ENCODE peak calls at places on chromosomes 3 and 15, in ten cellular contexts. W, K, E, R, B, P, A, Y, V and U are unnamed samples. For H3K36me3, the result is how much of the 10 kb centered on the place peaks cover.

GRCh38 chr3:114179575-114179974 is 723 bp upstream of the DRD3 start:
- DNase-seq in B (no peak), R (peak), E (peak), W (no peak), P (no peak), Y (peak), A (no peak), K (no peak), V (no peak), U (peak)

GRCh38 chr3:7760718-7761117 is 740.9 kb upstream of the LMCD1 start:
- DNase-seq in V (no peak), R (no peak), K (no peak), E (no peak), B (no peak), A (no peak), P (no peak), W (no peak), Y (no peak), U (peak)

GRCh38 chr3:128619146-128619890 is 31.3 kb downstream of the RPN1 start:
- DNase-seq in Y (peak), E (peak), W (no peak), R (no peak), A (no peak), B (no peak), V (no peak), K (no peak), P (no peak), U (peak)

GRCh38 chr3:17894434-17895060 is 152.1 kb upstream of the TBC1D5 start:
- DNase-seq in E (peak), B (no peak), W (no peak), A (no peak), K (no peak), V (no peak), P (no peak), Y (peak), R (peak), U (peak)

GRCh38 chr3:140170612-140171011 is 235.6 kb downstream of the CLSTN2 start:
- DNase-seq in Y (no peak), A (no peak), B (no peak), K (no peak), W (no peak), P (no peak), E (no peak), R (no peak), V (no peak), U (no peak)

GRCh38 chr3:71589132-71589531 is 5.6 kb upstream of the FOXP1 start:
- DNase-seq in V (no peak), W (no peak), P (no peak), E (no peak), B (no peak), R (no peak), A (no peak), K (no peak), Y (no peak), U (no peak)

GRCh38 chr3:115699741-115700140 is 76.4 kb downstream of the GAP43 start:
- DNase-seq in E (no peak), Y (peak), R (no peak), P (no peak), B (no peak), K (no peak), A (no peak), V (no peak), W (no peak), U (no peak)

GRCh38 chr3:107404727-107405519 is 27.7 kb downstream of the CCDC54 start:
- DNase-seq in V (no peak), B (no peak), R (no peak), A (no peak), E (peak), W (no peak), Y (peak), K (no peak), P (no peak), U (peak)

GRCh38 chr3:196650740-196651311 is 11.3 kb downstream of the NRROS start:
- DNase-seq in B (peak), W (peak), P (no peak), V (no peak), R (peak), Y (peak), E (peak), A (peak), K (no peak), U (peak)

GRCh38 chr15:86650084-86650483 is 570.4 kb downstream of the AGBL1 start:
- DNase-seq in E (peak), K (no peak), P (no peak), A (no peak), Y (no peak), W (no peak), B (no peak), R (no peak), V (no peak), U (peak)

GRCh38 chr15:66864871-66865281 is 162.8 kb downstream of the SMAD6 start:
- DNase-seq in K (no peak), V (no peak), Y (no peak), B (no peak), A (no peak), W (no peak), R (no peak), P (no peak), E (no peak), U (no peak)

DNA sequence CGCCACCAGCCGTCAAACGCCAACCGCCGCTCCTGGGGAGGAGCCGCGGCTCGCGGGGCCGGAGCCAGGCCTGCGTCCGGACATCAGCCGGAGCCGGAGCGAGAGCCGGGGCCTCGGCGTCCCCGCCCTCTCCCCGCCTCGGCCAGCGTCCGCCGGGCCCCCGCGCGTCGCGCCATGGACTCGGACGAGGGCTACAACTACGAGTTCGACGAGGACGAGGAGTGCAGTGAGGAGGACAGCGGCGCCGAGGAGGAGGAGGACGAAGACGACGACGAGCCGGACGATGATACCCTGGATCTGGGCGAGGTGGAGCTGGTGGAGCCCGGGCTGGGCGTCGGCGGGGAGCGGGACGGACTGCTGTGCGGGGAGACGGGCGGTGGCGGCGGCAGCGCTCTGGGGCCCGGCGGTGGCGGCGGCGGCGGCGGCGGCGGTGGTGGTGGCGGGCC is 359 bp downstream of the ARIH1 start:
- DNase-seq in K (no peak), V (no peak), P (no peak), Y (no peak), R (peak), B (no peak), E (no peak), A (no peak), W (peak), U (no peak)
- TF ChIP-seq CTCF in K (no peak), V (no peak), P (no peak), Y (no peak), R (no peak), B (no peak), E (no peak), A (no peak), W (no peak), U (no peak)

GRCh38 chr3:8942115-8942514 is 21.2 kb downstream of the RAD18 start:
- DNase-seq in B (no peak), E (no peak), A (no peak), K (no peak), R (no peak), V (no peak), Y (no peak), W (no peak), P (no peak), U (no peak)
- H3K36me3 ChIP-seq in B (under half), E (under half), A (under half), K (under half), R (under half), V (under half), Y (under half), W (under half), P (under half), U (under half)

DNA sequence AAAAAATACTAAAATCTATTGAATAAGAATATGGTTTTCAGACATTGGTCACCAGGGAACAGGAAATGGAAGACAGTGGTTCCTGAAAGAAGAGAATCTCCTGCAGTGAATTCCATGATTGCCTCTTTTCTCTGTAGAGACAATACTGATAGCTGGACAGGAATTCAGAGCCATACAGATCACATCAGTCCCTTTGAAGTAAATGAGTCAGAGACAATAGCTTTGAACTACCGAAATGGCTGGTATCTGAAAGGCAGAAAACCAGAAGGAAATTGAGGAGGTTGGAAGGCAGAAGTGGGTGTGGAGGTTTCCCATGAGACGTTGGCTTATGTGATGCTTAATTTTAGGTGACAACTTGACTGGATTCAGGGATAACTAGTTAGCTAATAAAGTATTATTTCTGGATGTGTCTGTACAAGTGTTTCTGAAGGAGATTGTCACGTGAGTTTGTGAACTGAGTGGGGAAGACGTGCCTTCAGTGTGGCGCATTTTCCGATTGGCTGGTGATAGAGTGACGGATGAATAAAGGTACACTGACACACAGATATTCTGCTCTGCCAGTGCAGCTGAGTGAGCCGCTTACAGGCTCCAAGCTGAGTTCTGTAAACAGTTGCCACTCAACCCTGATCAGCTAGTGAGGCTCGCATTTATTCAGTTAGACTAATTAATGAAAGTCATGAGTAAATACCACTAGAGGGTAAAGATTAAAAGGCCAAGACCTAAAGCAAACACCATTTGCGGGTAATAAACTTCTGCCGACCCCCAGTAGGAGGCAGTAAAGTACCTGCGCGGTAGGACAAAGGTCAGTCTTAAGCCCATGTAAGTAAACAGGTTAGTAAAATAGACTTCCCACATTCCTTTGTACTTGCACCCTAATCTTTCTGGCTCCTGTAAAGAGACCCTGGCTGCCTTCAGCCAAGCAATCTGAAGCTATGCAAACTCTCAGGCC is 1298.6 kb downstream of the SI start:
- DNase-seq in E (no peak), A (no peak), R (no peak), K (no peak), B (no peak), P (no peak), Y (no peak), V (no peak), W (no peak), U (no peak)
- TF ChIP-seq CTCF in E (no peak), A (no peak), R (peak), K (no peak), B (no peak), P (no peak), Y (no peak), V (no peak), W (no peak), U (no peak)

DNA sequence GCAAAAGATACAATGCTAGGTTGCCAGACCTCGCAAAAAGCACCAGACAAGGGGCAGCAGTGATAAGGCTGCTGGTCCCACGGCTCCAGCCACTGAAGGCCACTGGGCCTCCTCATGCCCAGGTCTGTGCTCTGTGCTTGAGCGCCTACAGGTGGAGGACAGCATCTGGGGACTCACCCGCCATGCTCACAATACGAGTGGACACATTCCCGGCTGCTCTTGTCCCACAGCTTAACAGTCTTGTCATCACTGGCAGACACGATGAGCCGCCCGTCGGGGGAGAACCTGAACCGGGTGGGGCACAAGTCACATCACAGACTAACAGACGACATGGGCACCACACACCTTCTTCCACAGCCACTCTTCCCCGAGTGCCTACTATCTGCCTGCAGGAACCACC is 7.4 kb downstream of the POC1A start:
- DNase-seq in W (no peak), B (no peak), R (no peak), P (no peak), A (no peak), K (no peak), Y (no peak), E (no peak), V (no peak), U (no peak)
- H3K36me3 ChIP-seq in W (under half), B (under half), R (under half), P (under half), A (under half), K (under half), Y (under half), E (under half), V (under half), U (under half)

GRCh38 chr3:188202358-188203138 is 48.6 kb downstream of the LPP start:
- DNase-seq in V (no peak), A (no peak), B (no peak), W (no peak), P (no peak), E (no peak), K (no peak), R (no peak), Y (no peak), U (no peak)
- TF ChIP-seq CTCF in V (no peak), A (no peak), B (peak), W (no peak), P (peak), E (no peak), K (no peak), R (peak), Y (no peak), U (no peak)

DNA sequence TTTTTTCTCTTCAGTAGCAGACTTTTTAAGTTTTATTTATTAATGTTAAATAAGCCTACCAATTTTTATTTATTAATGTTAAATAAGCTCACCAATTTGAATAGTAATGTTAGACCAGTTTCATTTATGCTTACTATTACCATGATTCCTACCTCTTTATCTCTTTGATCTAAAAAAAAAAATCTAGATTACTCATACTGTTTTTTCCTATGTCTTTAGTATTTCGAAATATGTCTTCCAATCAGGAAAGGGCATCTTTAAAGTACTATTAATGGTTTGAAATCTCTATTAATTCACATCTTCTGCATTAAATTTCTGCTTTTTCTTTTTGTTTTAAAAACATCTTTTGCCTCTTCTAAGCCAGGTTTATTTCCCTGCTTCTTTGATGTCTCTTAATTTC is 27.5 kb upstream of the MAPKBP1 start:
- DNase-seq in B (no peak), W (no peak), Y (peak), E (peak), A (no peak), V (no peak), P (no peak), K (no peak), R (no peak), U (peak)
- H3K36me3 ChIP-seq in B (under half), W (under half), Y (under half), E (under half), A (half or more), V (under half), P (under half), K (under half), R (under half), U (under half)

DNA sequence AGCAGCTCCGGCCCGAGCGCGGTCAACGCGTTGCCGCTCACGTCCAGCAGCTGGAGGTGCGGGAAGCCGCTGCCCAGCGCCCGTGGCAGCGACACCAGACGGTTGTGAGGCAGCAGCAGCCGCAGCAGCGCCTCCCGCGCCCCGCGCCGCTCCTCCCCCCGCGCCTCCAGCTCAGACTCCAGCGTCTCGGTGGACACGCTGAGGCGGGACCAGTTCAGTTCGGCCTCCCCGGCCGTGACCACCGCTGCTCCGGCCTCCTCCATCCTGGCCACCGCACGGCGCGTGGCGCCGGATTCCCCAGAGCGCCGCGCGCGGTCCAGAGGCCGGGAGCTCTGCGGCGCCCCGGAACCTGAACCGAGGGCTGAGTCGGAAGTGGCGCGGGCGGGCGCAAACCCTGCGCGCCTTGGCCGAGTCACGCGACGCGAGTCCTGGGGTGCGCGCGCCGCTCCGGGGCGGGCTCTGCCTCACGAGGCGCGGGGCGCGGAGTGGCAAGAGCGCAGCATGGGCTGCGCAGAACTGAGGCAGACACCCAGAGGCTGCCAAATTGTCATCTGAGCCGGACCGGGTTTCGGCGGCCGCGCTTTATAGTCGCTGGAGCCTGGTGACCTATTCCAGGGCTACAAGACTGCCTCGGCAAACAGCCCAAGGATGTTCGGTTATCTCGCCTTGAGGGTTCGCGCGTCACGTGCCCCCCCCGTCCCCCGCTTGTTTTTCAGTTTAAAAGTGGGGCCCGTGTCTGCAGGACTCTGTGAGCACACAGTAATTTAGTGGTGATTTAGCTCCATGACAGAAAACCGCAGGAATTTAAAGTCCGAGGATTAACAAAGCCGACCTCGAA is at the start of gene LRRC58:
- DNase-seq in R (peak), B (peak), W (peak), Y (peak), V (peak), A (peak), E (peak), P (peak), K (peak), U (peak)
- TF ChIP-seq CTCF in R (no peak), B (no peak), W (peak), Y (no peak), V (no peak), A (peak), E (peak), P (peak), K (peak), U (peak)